ENCODE peak calls at places on chromosome 5, in five cellular contexts. T is hepatic stellate cell; X is stimulated activated CD4-positive, alpha-beta T cell treated with anti-CD3 and anti-CD28 coated beads, TNF-alpha, amount 100 ng/mL, for 4 hours; H is PC-3; U is EH. P is an unnamed sample.

GRCh38 chr5:40386293-40386692 is 293.4 kb upstream of the PTGER4 start:
- DNase-seq in T (no peak), X (no peak), H (peak), U (peak), P (no peak)

GRCh38 chr5:75130818-75131349 is 78.5 kb upstream of the GCNT4 start:
- DNase-seq in T (no peak), X (no peak), H (no peak), U (no peak), P (no peak)

GRCh38 chr5:154995679-154996078 is 17.9 kb upstream of the KIF4B start:
- DNase-seq in T (no peak), X (no peak), H (no peak), U (no peak), P (no peak)

GRCh38 chr5:74272019-74272775 is 368.3 kb downstream of the ENC1 start:
- DNase-seq in T (peak), X (no peak), H (peak), U (peak), P (no peak)

GRCh38 chr5:76775921-76776320 is 42.9 kb upstream of the F2RL1 start:
- DNase-seq in T (no peak), X (no peak), H (no peak), U (no peak), P (no peak)

GRCh38 chr5:173306695-173307094 is 21.5 kb downstream of the STC2 start:
- DNase-seq in T (no peak), X (no peak), H (no peak), U (no peak), P (no peak)

GRCh38 chr5:140633081-140633471 is at the start of gene CD14:
- DNase-seq in T (peak), X (no peak), H (peak), U (peak), P (peak)

GRCh38 chr5:52776116-52776515 is 11.6 kb upstream of the ITGA1 start:
- DNase-seq in T (no peak), X (no peak), H (no peak), U (no peak), P (no peak)

GRCh38 chr5:157059093-157059539 is at the start of gene HAVCR1:
- DNase-seq in T (no peak), X (no peak), H (no peak), U (no peak), P (no peak)

P was measured in RWPE2.